ENCODE peak calls at places on chromosome 21, in four cellular contexts. I is IMR-90, F is H9, X is mesenchymal stem cell. Z is an unnamed sample.

GRCh38 chr21:32578107-32578691 is 7.1 kb downstream of the TCP10L start:
- DNase-seq in I (peak; percentile 9), F (peak; percentile 79), X (no peak), Z (no peak)

GRCh38 chr21:38798481-38798882 is 7.2 kb upstream of the ETS2 start:
- DNase-seq in I (no peak), F (peak; percentile 57), X (peak; percentile 44), Z (peak; percentile 98)

GRCh38 chr21:21262048-21262447 is 263.8 kb downstream of the NCAM2 start:
- DNase-seq in I (no peak), F (no peak), X (no peak), Z (no peak)

GRCh38 chr21:31459457-31459856 is 115.4 kb upstream of the TIAM1 start:
- DNase-seq in I (no peak), F (peak; percentile 43), X (peak; percentile 3), Z (peak; percentile 47)

GRCh38 chr21:17467829-17468228 is 45.0 kb upstream of the CXADR start:
- DNase-seq in I (peak; percentile 56), F (no peak), X (no peak), Z (no peak)

GRCh38 chr21:38170283-38170682 is 86.5 kb upstream of the KCNJ15 start:
- DNase-seq in I (peak; percentile 12), F (peak; percentile 65), X (peak; percentile 30), Z (peak; percentile 24)

GRCh38 chr21:17602874-17603273 is 9.8 kb downstream of the BTG3 start:
- DNase-seq in I (peak; percentile 74), F (no peak), X (peak; percentile 18), Z (no peak)

GRCh38 chr21:19197950-19198349 is 794.4 kb upstream of the TMPRSS15 start:
- DNase-seq in I (no peak), F (no peak), X (no peak), Z (no peak)

GRCh38 chr21:44994016-44994365 is 54.2 kb downstream of the SLX9 start:
- DNase-seq in I (no peak), F (no peak), X (no peak), Z (no peak)
- H3K27ac ChIP-seq in I (no peak overlapping the region), F (no peak overlapping the region), X (no peak overlapping the region), Z (no peak overlapping the region)

DNA sequence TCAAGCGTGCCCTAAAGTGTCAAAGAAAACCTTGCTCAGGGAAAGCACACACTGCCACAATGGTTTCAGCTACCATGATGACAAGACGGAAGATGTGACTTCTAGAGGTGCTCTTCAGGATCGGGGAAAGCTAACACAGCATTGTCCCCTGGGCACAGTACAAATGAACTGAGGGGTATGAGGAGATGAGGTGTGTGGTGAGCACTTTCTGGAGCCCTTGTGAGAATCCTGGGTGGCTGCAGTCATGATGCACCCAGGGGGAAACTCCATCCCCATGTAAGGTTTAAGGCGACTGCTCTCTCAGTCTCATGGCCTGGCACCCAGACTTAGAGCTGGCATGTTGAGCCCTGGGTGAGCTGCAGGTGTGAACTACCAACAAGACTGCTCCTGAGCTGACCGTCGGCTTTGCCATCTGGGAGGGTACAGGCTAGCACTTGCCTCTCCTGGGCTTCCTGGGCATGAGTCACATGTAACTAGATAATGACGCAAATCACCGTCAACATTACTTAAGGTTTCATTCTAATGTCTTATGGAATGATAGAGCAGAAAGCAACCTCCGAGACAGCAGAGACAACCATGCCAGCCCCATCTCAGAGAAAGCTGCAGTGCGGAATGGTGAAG is 144.6 kb downstream of the CLIC6 start:
- DNase-seq in I (peak; percentile 90), F (no peak), X (peak; percentile 86), Z (peak; percentile 93)
- H3K9ac ChIP-seq in I (peak overlapping the region; percentile 6), F (no peak overlapping the region), X (peak overlapping the region; percentile 33), Z (no peak overlapping the region)

DNA sequence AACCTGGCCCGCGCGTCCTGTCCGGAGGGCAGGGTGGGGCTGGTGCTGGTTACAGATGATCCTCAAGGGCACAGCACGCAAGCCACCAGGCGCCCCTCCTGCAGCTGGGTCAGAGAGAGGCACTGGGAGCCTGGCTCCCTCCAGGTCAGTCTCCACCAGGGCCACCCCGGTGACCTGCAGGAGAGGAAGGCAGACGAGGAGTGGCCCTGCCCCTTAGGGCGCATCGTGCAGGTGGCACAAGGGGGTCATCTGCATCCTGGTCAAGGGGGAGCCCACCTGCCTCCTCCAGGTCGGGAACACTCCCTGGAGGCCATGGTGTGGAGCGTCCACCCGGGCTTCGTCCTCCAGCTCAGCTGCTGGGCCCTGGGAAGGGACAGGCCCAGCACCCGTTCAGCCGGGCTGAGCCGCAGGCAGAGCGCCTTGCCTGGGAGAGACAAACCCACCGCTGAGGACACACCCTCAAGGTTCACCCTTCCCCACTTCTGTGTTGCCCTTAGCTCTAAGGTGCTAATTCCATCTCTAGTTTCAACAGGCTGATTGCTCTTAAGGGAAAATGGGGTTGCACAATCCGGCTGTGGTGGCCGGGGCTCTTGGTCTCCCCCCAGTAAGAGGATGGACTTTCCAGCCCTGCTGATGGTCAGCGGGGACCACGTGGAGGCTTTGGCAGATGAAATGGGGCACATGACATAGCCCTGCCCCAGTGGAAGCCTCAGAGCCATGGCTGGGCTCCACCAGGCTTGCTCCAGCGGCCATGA is 63.2 kb downstream of the SIK1 start:
- DNase-seq in I (no peak), F (no peak), X (no peak), Z (no peak)
- H4K91ac ChIP-seq in I (no peak overlapping the region), F (no peak overlapping the region), X (no peak overlapping the region), Z (peak overlapping the region; percentile 4)

DNA sequence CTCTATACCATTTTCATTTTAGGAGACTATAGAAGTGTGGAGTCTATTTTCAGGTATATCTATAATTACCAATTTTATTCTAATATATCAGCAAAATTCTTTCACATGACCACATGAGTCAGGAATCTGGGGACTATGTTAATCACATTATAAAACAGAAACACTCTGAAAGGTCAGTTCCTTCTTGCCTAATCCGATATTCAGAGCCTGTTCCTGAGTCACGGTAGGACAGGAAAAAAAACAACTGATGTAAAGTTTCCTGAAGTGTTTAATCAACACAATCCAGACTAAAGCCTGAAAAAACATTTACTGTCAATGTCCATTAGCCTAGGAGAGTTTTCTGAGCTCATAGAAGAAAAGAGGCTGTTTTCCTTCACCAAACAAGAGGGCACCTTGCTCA is 1902.3 kb downstream of the NCAM2 start:
- DNase-seq in I (peak; percentile 2), F (no peak), X (no peak), Z (no peak)
- H3K27ac ChIP-seq in I (no peak overlapping the region), F (no peak overlapping the region), X (no peak overlapping the region), Z (no peak overlapping the region)

DNA sequence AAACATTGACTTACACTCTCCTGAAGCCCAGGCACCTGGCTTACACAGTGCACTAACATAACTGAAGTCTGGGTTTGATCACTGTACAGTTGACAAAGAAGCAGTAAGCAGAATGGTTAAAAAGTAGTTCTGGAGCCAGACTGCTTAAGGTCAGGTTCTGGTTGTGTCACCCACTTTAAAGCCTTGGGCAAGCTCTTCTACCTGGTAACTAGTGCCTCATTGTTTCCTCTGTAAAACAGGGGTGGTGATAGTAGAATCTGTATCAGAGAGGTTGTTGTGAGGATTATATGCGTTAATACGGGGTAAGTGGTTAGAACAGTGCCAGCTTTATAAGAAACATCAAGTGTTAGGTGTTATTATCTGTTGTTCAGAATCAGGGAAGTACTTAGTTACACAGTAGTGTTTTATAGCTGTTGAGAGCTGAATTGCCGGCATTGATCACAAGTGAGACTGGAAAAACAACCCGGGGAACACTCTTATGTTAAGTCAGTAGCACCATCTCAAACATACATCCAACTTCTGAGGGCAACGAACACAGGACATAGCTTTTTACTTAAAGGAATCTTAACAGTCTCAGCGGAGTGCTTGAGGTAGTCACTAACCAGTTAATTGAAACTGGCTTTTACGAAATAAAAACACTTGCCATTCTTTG is 3.7 kb downstream of the BACH1 start:
- DNase-seq in I (peak; percentile 34), F (no peak), X (peak; percentile 29), Z (peak; percentile 75)
- H3K9ac ChIP-seq in I (peak overlapping the region; percentile 60), F (peak overlapping the region; percentile 2), X (peak overlapping the region; percentile 93), Z (no peak overlapping the region)

DNA sequence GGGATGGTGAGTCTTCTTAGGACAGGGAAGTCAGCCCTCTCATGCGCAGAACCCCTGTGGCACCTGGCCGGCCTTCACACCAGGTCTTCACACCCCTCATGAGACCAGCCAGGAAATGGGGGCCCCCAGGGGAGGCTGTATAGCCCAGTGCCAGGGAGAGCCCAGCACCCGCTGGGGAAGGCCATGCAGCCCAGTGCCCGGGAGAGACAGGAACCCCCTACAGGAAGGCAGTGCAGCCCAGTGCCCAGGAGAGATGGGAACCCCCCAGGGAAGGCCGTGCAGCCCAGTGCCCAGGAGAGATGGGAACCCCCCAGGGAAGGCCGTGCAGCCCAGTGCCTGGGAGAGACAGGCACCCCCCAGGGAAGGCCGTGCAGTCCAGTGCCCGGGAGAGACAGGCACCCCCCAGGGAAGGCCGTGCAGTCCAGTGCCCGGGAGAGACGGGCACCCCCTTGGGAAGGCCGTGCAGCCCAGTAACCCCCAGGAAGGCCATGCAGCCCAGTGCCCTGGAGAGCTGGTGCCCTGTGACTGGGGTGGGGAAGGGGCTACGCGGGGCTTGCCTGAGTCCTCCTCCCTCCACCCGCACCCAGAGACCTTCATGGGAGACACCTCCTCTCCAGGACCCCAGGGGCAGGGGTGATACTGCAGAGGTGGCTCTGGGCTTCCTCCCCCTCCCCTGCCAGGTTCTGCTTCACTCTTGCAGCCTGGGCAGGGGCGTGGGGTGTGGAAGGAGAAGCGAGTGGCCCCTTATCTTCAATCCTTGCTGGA is 110.5 kb upstream of the COL6A1 start:
- DNase-seq in I (no peak), F (peak; percentile 17), X (no peak), Z (no peak)
- H4K91ac ChIP-seq in I (peak overlapping the region; percentile 98), F (no peak overlapping the region), X (peak overlapping the region; percentile 92), Z (no peak overlapping the region)

GRCh38 chr21:42189860-42190491 is 29.0 kb upstream of the ABCG1 start:
- DNase-seq in I (no peak), F (no peak), X (no peak), Z (no peak)
- H3K27ac ChIP-seq in I (no peak overlapping the region), F (no peak overlapping the region), X (no peak overlapping the region), Z (no peak overlapping the region)

GRCh38 chr21:9837946-9838801 is 683.2 kb upstream of the TPTE start:
- DNase-seq in I (no peak), F (no peak), X (no peak), Z (no peak)
- H3K9ac ChIP-seq in I (no peak overlapping the region), F (no peak overlapping the region), X (no peak overlapping the region), Z (peak overlapping the region; percentile 11)

GRCh38 chr21:37072239-37072987 is 458 bp downstream of the PIGP start:
- DNase-seq in I (peak; percentile 89), F (no peak), X (peak; percentile 93), Z (peak; percentile 68)
- H4K91ac ChIP-seq in I (peak overlapping the region; percentile 98), F (peak overlapping the region; percentile 5), X (peak overlapping the region; percentile 98), Z (peak overlapping the region; percentile 98)

DNA sequence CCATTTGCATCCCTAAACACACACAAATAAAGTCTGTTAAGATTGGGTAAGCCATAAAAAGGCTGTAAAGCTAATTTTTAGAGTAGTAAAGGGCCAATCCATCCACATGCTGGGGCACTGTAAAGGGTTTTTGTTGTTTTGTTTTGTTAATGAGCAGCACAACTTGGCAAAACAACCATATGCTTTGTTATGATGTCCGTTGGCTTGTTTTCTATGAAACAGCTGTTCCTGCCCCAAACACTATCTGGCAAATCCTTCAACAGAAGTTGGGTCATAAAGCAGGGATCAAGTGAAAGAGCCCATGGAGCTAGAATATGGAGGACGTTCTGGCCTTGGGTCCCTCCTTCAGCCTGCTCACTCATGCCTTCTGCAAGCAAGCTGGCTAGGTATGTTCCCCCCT is 183.6 kb downstream of the APP start:
- DNase-seq in I (no peak), F (no peak), X (no peak), Z (no peak)
- H3K27ac ChIP-seq in I (no peak overlapping the region), F (peak overlapping the region; percentile 47), X (no peak overlapping the region), Z (no peak overlapping the region)

Z was measured in trophoblast cell.